ENCODE peak calls at places on chromosomes 4 and X, in ten cellular contexts. One of them, this sample, is unnamed.

GRCh38 chr4:2096073-2096609 is 37.0 kb downstream of the NAT8L start:
- DNase-seq in fibroblast of pulmonary artery: no peak
- DNase-seq in choroid plexus epithelial cell: no peak
- DNase-seq in endothelial cell: no peak
- DNase-seq in WTC11: no peak
- DNase-seq in GM20000: no peak
- DNase-seq in neural progenitor cell: no peak
- DNase-seq in breast epithelium: no peak
- DNase-seq in NB4: no peak
- DNase-seq in esophagus squamous epithelium: no peak
- DNase-seq in this sample: no peak

GRCh38 chrX:31708116-31708515 is 636.3 kb upstream of the FTHL17 start:
- DNase-seq in fibroblast of pulmonary artery: peak
- DNase-seq in choroid plexus epithelial cell: peak
- DNase-seq in endothelial cell: no peak
- DNase-seq in WTC11: no peak
- DNase-seq in GM20000: no peak
- DNase-seq in neural progenitor cell: no peak
- DNase-seq in breast epithelium: no peak
- DNase-seq in NB4: no peak
- DNase-seq in esophagus squamous epithelium: no peak
- DNase-seq in this sample: no peak

GRCh38 chrX:13102636-13103035 is 58.2 kb upstream of the FAM9C start:
- DNase-seq in fibroblast of pulmonary artery: peak
- DNase-seq in choroid plexus epithelial cell: peak
- DNase-seq in endothelial cell: no peak
- DNase-seq in WTC11: no peak
- DNase-seq in GM20000: no peak
- DNase-seq in neural progenitor cell: no peak
- DNase-seq in breast epithelium: no peak
- DNase-seq in NB4: no peak
- DNase-seq in esophagus squamous epithelium: no peak
- DNase-seq in this sample: no peak

GRCh38 chrX:14529288-14529989 is at the start of gene GLRA2:
- DNase-seq in fibroblast of pulmonary artery: peak
- DNase-seq in choroid plexus epithelial cell: peak
- DNase-seq in endothelial cell: peak
- DNase-seq in WTC11: peak
- DNase-seq in GM20000: peak
- DNase-seq in neural progenitor cell: peak
- DNase-seq in breast epithelium: no peak
- DNase-seq in NB4: peak
- DNase-seq in esophagus squamous epithelium: no peak
- DNase-seq in this sample: peak

GRCh38 chrX:9055354-9055753 is 21.4 kb upstream of the FAM9B start:
- DNase-seq in fibroblast of pulmonary artery: no peak
- DNase-seq in choroid plexus epithelial cell: no peak
- DNase-seq in endothelial cell: no peak
- DNase-seq in WTC11: no peak
- DNase-seq in GM20000: no peak
- DNase-seq in neural progenitor cell: no peak
- DNase-seq in breast epithelium: no peak
- DNase-seq in NB4: peak
- DNase-seq in esophagus squamous epithelium: no peak
- DNase-seq in this sample: no peak

GRCh38 chrX:137031517-137032377 is 2.0 kb downstream of the GPR101 start:
- DNase-seq in fibroblast of pulmonary artery: peak
- DNase-seq in choroid plexus epithelial cell: peak
- DNase-seq in endothelial cell: peak
- DNase-seq in WTC11: peak
- DNase-seq in GM20000: peak
- DNase-seq in neural progenitor cell: peak
- DNase-seq in breast epithelium: no peak
- DNase-seq in NB4: no peak
- DNase-seq in esophagus squamous epithelium: no peak
- DNase-seq in this sample: no peak

GRCh38 chr4:24963277-24963676 is 50.4 kb upstream of the CCDC149 start:
- DNase-seq in fibroblast of pulmonary artery: no peak
- DNase-seq in choroid plexus epithelial cell: no peak
- DNase-seq in endothelial cell: no peak
- DNase-seq in WTC11: no peak
- DNase-seq in GM20000: no peak
- DNase-seq in neural progenitor cell: no peak
- DNase-seq in breast epithelium: no peak
- DNase-seq in NB4: no peak
- DNase-seq in esophagus squamous epithelium: no peak
- DNase-seq in this sample: no peak

GRCh38 chr4:123673971-123674370 is 277.4 kb downstream of the SPRY1 start:
- DNase-seq in fibroblast of pulmonary artery: no peak
- DNase-seq in choroid plexus epithelial cell: peak
- DNase-seq in endothelial cell: no peak
- DNase-seq in WTC11: no peak
- DNase-seq in GM20000: no peak
- DNase-seq in neural progenitor cell: no peak
- DNase-seq in breast epithelium: no peak
- DNase-seq in NB4: no peak
- DNase-seq in esophagus squamous epithelium: no peak
- DNase-seq in this sample: no peak

GRCh38 chr4:22531226-22531625 is 15.4 kb upstream of the ADGRA3 start:
- DNase-seq in fibroblast of pulmonary artery: no peak
- DNase-seq in choroid plexus epithelial cell: no peak
- DNase-seq in endothelial cell: no peak
- DNase-seq in WTC11: no peak
- DNase-seq in GM20000: no peak
- DNase-seq in neural progenitor cell: no peak
- DNase-seq in breast epithelium: no peak
- DNase-seq in NB4: no peak
- DNase-seq in esophagus squamous epithelium: no peak
- DNase-seq in this sample: no peak

GRCh38 chr4:186074189-186074588 is 5.2 kb downstream of the TLR3 start:
- DNase-seq in fibroblast of pulmonary artery: no peak
- DNase-seq in choroid plexus epithelial cell: peak
- DNase-seq in endothelial cell: no peak
- DNase-seq in WTC11: no peak
- DNase-seq in GM20000: no peak
- DNase-seq in neural progenitor cell: no peak
- DNase-seq in breast epithelium: no peak
- DNase-seq in NB4: no peak
- DNase-seq in esophagus squamous epithelium: no peak
- DNase-seq in this sample: no peak

GRCh38 chrX:85203461-85203970 is 40.1 kb downstream of the SATL1 start:
- DNase-seq in fibroblast of pulmonary artery: no peak
- DNase-seq in choroid plexus epithelial cell: no peak
- DNase-seq in endothelial cell: no peak
- DNase-seq in WTC11: no peak
- DNase-seq in GM20000: no peak
- DNase-seq in neural progenitor cell: no peak
- DNase-seq in breast epithelium: no peak
- DNase-seq in NB4: no peak
- DNase-seq in esophagus squamous epithelium: no peak
- DNase-seq in this sample: no peak

GRCh38 chr4:187335339-187335738 is 611.7 kb upstream of the FAT1 start:
- DNase-seq in fibroblast of pulmonary artery: no peak
- DNase-seq in choroid plexus epithelial cell: no peak
- DNase-seq in endothelial cell: no peak
- DNase-seq in WTC11: no peak
- DNase-seq in GM20000: no peak
- DNase-seq in neural progenitor cell: no peak
- DNase-seq in breast epithelium: no peak
- DNase-seq in NB4: no peak
- DNase-seq in esophagus squamous epithelium: no peak
- DNase-seq in this sample: no peak

GRCh38 chr4:128831526-128832252 is 22.2 kb downstream of the JADE1 start:
- DNase-seq in fibroblast of pulmonary artery: peak
- DNase-seq in choroid plexus epithelial cell: peak
- DNase-seq in endothelial cell: no peak
- DNase-seq in WTC11: no peak
- DNase-seq in GM20000: peak
- DNase-seq in neural progenitor cell: peak
- DNase-seq in breast epithelium: no peak
- DNase-seq in NB4: no peak
- DNase-seq in esophagus squamous epithelium: no peak
- DNase-seq in this sample: no peak

GRCh38 chr4:150192986-150193385 is 114.7 kb downstream of the DCLK2 start:
- DNase-seq in fibroblast of pulmonary artery: no peak
- DNase-seq in choroid plexus epithelial cell: no peak
- DNase-seq in endothelial cell: no peak
- DNase-seq in WTC11: no peak
- DNase-seq in GM20000: no peak
- DNase-seq in neural progenitor cell: no peak
- DNase-seq in breast epithelium: no peak
- DNase-seq in NB4: no peak
- DNase-seq in esophagus squamous epithelium: no peak
- DNase-seq in this sample: no peak

GRCh38 chr4:114599231-114600065 is 841 bp downstream of the UGT8 start:
- DNase-seq in fibroblast of pulmonary artery: no peak
- DNase-seq in choroid plexus epithelial cell: no peak
- DNase-seq in endothelial cell: peak
- DNase-seq in WTC11: peak
- DNase-seq in GM20000: peak
- DNase-seq in neural progenitor cell: peak
- DNase-seq in breast epithelium: no peak
- DNase-seq in NB4: no peak
- DNase-seq in esophagus squamous epithelium: peak
- DNase-seq in this sample: no peak

GRCh38 chr4:94933799-94934198 is 176.0 kb downstream of the BMPR1B start:
- DNase-seq in fibroblast of pulmonary artery: peak
- DNase-seq in choroid plexus epithelial cell: peak
- DNase-seq in endothelial cell: no peak
- DNase-seq in WTC11: no peak
- DNase-seq in GM20000: no peak
- DNase-seq in neural progenitor cell: no peak
- DNase-seq in breast epithelium: no peak
- DNase-seq in NB4: no peak
- DNase-seq in esophagus squamous epithelium: no peak
- DNase-seq in this sample: no peak

GRCh38 chr4:166846939-166847338 is 387.4 kb downstream of the SPOCK3 start:
- DNase-seq in fibroblast of pulmonary artery: no peak
- DNase-seq in choroid plexus epithelial cell: no peak
- DNase-seq in endothelial cell: no peak
- DNase-seq in WTC11: no peak
- DNase-seq in GM20000: no peak
- DNase-seq in neural progenitor cell: no peak
- DNase-seq in breast epithelium: no peak
- DNase-seq in NB4: no peak
- DNase-seq in esophagus squamous epithelium: no peak
- DNase-seq in this sample: no peak

DNA sequence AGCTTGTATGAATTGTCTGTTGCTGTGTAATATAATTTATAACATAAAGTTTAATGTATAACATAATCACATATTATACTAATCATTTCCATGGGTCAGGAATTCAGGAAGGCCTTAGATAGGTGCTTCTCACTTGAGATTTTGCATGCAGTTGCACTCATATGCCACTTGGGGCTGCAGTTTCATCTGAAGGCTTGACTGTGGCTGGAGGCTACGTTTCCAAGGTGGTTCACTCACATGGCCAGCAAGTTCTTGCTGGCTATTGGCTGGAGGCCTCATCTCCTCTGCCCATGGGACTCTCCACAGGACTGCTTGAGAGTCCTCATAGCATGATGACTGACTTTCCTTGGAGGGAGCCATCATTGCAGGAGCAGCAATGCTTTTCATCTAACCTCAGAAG is 53.4 kb upstream of the STX18 start:
- DNase-seq in fibroblast of pulmonary artery: no peak
- DNase-seq in choroid plexus epithelial cell: no peak
- DNase-seq in endothelial cell: no peak
- DNase-seq in WTC11: no peak
- DNase-seq in GM20000: no peak
- DNase-seq in neural progenitor cell: no peak
- DNase-seq in breast epithelium: no peak
- DNase-seq in NB4: peak
- DNase-seq in esophagus squamous epithelium: no peak
- DNase-seq in this sample: no peak
- TF ChIP-seq CTCF in fibroblast of pulmonary artery: peak
- TF ChIP-seq CTCF in choroid plexus epithelial cell: peak
- TF ChIP-seq CTCF in endothelial cell: peak
- TF ChIP-seq CTCF in WTC11: no peak
- TF ChIP-seq CTCF in GM20000: no peak
- TF ChIP-seq CTCF in neural progenitor cell: no peak
- TF ChIP-seq CTCF in breast epithelium: no peak
- TF ChIP-seq CTCF in NB4: peak
- TF ChIP-seq CTCF in esophagus squamous epithelium: no peak
- TF ChIP-seq CTCF in this sample: peak

DNA sequence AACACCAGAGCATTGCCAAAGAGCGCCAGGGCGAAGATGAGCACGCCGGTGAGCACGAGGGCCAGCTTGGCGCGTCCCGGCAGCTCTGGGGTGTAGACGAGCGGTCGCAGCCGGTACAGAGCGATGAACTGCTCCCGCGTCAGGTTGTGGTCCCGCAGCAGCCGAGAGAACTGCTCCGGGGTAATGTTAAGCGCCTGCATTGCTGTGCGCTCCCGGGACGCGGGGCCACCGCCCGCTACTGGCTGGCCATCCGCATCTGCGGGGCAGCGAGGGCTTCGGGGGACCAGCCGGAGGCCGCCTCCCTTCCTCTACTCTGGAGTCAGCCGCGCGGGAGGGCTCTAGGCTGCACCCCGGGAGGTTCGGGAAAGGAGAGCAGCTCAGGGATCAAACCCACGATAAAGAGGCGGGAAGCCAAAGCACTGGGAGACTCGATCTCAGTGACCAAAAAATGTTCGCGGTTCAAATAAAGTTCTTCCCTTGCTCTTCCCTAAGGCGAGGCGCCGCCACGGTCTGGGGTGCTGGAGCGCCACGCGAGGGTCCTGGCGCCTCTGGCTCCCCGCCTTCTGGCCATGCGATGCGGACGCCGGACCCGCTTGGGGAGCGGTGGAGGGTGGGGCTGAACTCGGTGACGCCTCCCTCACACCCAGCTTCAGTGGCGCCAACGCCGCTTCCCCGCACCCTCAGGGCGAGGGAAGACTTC is at the start of gene QRFPR:
- DNase-seq in fibroblast of pulmonary artery: no peak
- DNase-seq in choroid plexus epithelial cell: no peak
- DNase-seq in endothelial cell: peak
- DNase-seq in WTC11: peak
- DNase-seq in GM20000: no peak
- DNase-seq in neural progenitor cell: peak
- DNase-seq in breast epithelium: no peak
- DNase-seq in NB4: no peak
- DNase-seq in esophagus squamous epithelium: no peak
- DNase-seq in this sample: peak
- TF ChIP-seq CTCF in fibroblast of pulmonary artery: no peak
- TF ChIP-seq CTCF in choroid plexus epithelial cell: no peak
- TF ChIP-seq CTCF in endothelial cell: no peak
- TF ChIP-seq CTCF in WTC11: no peak
- TF ChIP-seq CTCF in GM20000: no peak
- TF ChIP-seq CTCF in neural progenitor cell: no peak
- TF ChIP-seq CTCF in breast epithelium: no peak
- TF ChIP-seq CTCF in NB4: no peak
- TF ChIP-seq CTCF in esophagus squamous epithelium: no peak
- TF ChIP-seq CTCF in this sample: no peak

GRCh38 chr4:77881460-77882295 is 19.0 kb downstream of the MRPL1 start:
- DNase-seq in fibroblast of pulmonary artery: peak
- DNase-seq in choroid plexus epithelial cell: peak
- DNase-seq in endothelial cell: no peak
- DNase-seq in WTC11: no peak
- DNase-seq in GM20000: no peak
- DNase-seq in neural progenitor cell: no peak
- DNase-seq in breast epithelium: no peak
- DNase-seq in NB4: no peak
- DNase-seq in esophagus squamous epithelium: no peak
- DNase-seq in this sample: no peak
- TF ChIP-seq CTCF in fibroblast of pulmonary artery: no peak
- TF ChIP-seq CTCF in choroid plexus epithelial cell: no peak
- TF ChIP-seq CTCF in endothelial cell: no peak
- TF ChIP-seq CTCF in WTC11: no peak
- TF ChIP-seq CTCF in GM20000: no peak
- TF ChIP-seq CTCF in neural progenitor cell: no peak
- TF ChIP-seq CTCF in breast epithelium: no peak
- TF ChIP-seq CTCF in NB4: no peak
- TF ChIP-seq CTCF in esophagus squamous epithelium: peak
- TF ChIP-seq CTCF in this sample: peak

GRCh38 chrX:127459784-127460183 is 592.4 kb downstream of the ACTRT1 start:
- DNase-seq in fibroblast of pulmonary artery: no peak
- DNase-seq in choroid plexus epithelial cell: no peak
- DNase-seq in endothelial cell: no peak
- DNase-seq in WTC11: peak
- DNase-seq in GM20000: no peak
- DNase-seq in neural progenitor cell: peak
- DNase-seq in breast epithelium: no peak
- DNase-seq in NB4: peak
- DNase-seq in esophagus squamous epithelium: no peak
- DNase-seq in this sample: no peak
- TF ChIP-seq CTCF in fibroblast of pulmonary artery: no peak
- TF ChIP-seq CTCF in choroid plexus epithelial cell: no peak
- TF ChIP-seq CTCF in endothelial cell: no peak
- TF ChIP-seq CTCF in WTC11: no peak
- TF ChIP-seq CTCF in GM20000: no peak
- TF ChIP-seq CTCF in neural progenitor cell: peak
- TF ChIP-seq CTCF in breast epithelium: no peak
- TF ChIP-seq CTCF in NB4: no peak
- TF ChIP-seq CTCF in esophagus squamous epithelium: no peak
- TF ChIP-seq CTCF in this sample: peak

This sample was measured in progenitor cell of endocrine pancreas.